ENCODE peak calls at places on chromosomes 7 and 10, in nine cellular contexts. One of them, this sample, is unnamed.
A peak's percentile ranks its signal among the peaks of the same experiment; 100 is the strongest.

GRCh38 chr10:116269612-116270011 is 3.4 kb downstream of the GFRA1 start:
- DNase-seq in body of pancreas: no peak
- DNase-seq in naive thymus-derived CD8-positive, alpha-beta T cell: no peak
- DNase-seq in stimulated activated CD8-positive, alpha-beta memory T cell treated with anti-CD3 and anti-CD28 coated beads, Interleukin-12 subunit alpha, Interleukin-12 subunit beta, amount 100 ng/mL, for 1 hour: no peak
- DNase-seq in T-cell: no peak
- DNase-seq in NCI-H1092 treated with DMSO at 0.1 percent for 48 hours: no peak
- DNase-seq in EH: no peak
- DNase-seq in GM10248: no peak
- DNase-seq in GM23338: peak; percentile 15
- DNase-seq in this sample: no peak

GRCh38 chr10:22550732-22551131 is 163.6 kb downstream of the PIP4K2A start:
- DNase-seq in body of pancreas: peak; percentile 21
- DNase-seq in naive thymus-derived CD8-positive, alpha-beta T cell: peak; percentile 74
- DNase-seq in stimulated activated CD8-positive, alpha-beta memory T cell treated with anti-CD3 and anti-CD28 coated beads, Interleukin-12 subunit alpha, Interleukin-12 subunit beta, amount 100 ng/mL, for 1 hour: peak; percentile 53
- DNase-seq in T-cell: peak; percentile 43
- DNase-seq in NCI-H1092 treated with DMSO at 0.1 percent for 48 hours: peak; percentile 8
- DNase-seq in EH: peak; percentile 24
- DNase-seq in GM10248: peak; percentile 39
- DNase-seq in GM23338: peak; percentile 88
- DNase-seq in this sample: no peak

GRCh38 chr7:66952343-66953043 is 31.5 kb downstream of the TMEM248 start:
- DNase-seq in body of pancreas: no peak
- DNase-seq in naive thymus-derived CD8-positive, alpha-beta T cell: no peak
- DNase-seq in stimulated activated CD8-positive, alpha-beta memory T cell treated with anti-CD3 and anti-CD28 coated beads, Interleukin-12 subunit alpha, Interleukin-12 subunit beta, amount 100 ng/mL, for 1 hour: no peak
- DNase-seq in T-cell: no peak
- DNase-seq in NCI-H1092 treated with DMSO at 0.1 percent for 48 hours: no peak
- DNase-seq in EH: peak; percentile 83
- DNase-seq in GM10248: no peak
- DNase-seq in GM23338: no peak
- DNase-seq in this sample: no peak

GRCh38 chr7:77331938-77332695 is 84.0 kb downstream of the GSAP start:
- DNase-seq in body of pancreas: peak; percentile 74
- DNase-seq in naive thymus-derived CD8-positive, alpha-beta T cell: peak; percentile 50
- DNase-seq in stimulated activated CD8-positive, alpha-beta memory T cell treated with anti-CD3 and anti-CD28 coated beads, Interleukin-12 subunit alpha, Interleukin-12 subunit beta, amount 100 ng/mL, for 1 hour: peak; percentile 15
- DNase-seq in T-cell: no peak
- DNase-seq in NCI-H1092 treated with DMSO at 0.1 percent for 48 hours: peak; percentile 90
- DNase-seq in EH: peak; percentile 88
- DNase-seq in GM10248: peak; percentile 81
- DNase-seq in GM23338: peak; percentile 82
- DNase-seq in this sample: peak; percentile 74

GRCh38 chr10:3452683-3453388 is 280.3 kb upstream of the PITRM1 start:
- DNase-seq in body of pancreas: no peak
- DNase-seq in naive thymus-derived CD8-positive, alpha-beta T cell: no peak
- DNase-seq in stimulated activated CD8-positive, alpha-beta memory T cell treated with anti-CD3 and anti-CD28 coated beads, Interleukin-12 subunit alpha, Interleukin-12 subunit beta, amount 100 ng/mL, for 1 hour: no peak
- DNase-seq in T-cell: no peak
- DNase-seq in NCI-H1092 treated with DMSO at 0.1 percent for 48 hours: no peak
- DNase-seq in EH: peak; percentile 95
- DNase-seq in GM10248: no peak
- DNase-seq in GM23338: no peak
- DNase-seq in this sample: no peak

GRCh38 chr10:106917452-106918055 is 247.0 kb downstream of the SORCS1 start:
- DNase-seq in body of pancreas: peak; percentile 25
- DNase-seq in naive thymus-derived CD8-positive, alpha-beta T cell: no peak
- DNase-seq in stimulated activated CD8-positive, alpha-beta memory T cell treated with anti-CD3 and anti-CD28 coated beads, Interleukin-12 subunit alpha, Interleukin-12 subunit beta, amount 100 ng/mL, for 1 hour: no peak
- DNase-seq in T-cell: no peak
- DNase-seq in NCI-H1092 treated with DMSO at 0.1 percent for 48 hours: no peak
- DNase-seq in EH: no peak
- DNase-seq in GM10248: no peak
- DNase-seq in GM23338: no peak
- DNase-seq in this sample: no peak

GRCh38 chr7:35035511-35035921 is 1.8 kb downstream of the DPY19L1 start:
- DNase-seq in body of pancreas: peak; percentile 10
- DNase-seq in naive thymus-derived CD8-positive, alpha-beta T cell: peak; percentile 24
- DNase-seq in stimulated activated CD8-positive, alpha-beta memory T cell treated with anti-CD3 and anti-CD28 coated beads, Interleukin-12 subunit alpha, Interleukin-12 subunit beta, amount 100 ng/mL, for 1 hour: no peak
- DNase-seq in T-cell: no peak
- DNase-seq in NCI-H1092 treated with DMSO at 0.1 percent for 48 hours: peak; percentile 78
- DNase-seq in EH: peak; percentile 61
- DNase-seq in GM10248: peak; percentile 26
- DNase-seq in GM23338: peak; percentile 60
- DNase-seq in this sample: peak; percentile 35

GRCh38 chr7:24898691-24899090 is 81.3 kb downstream of the OSBPL3 start:
- DNase-seq in body of pancreas: no peak
- DNase-seq in naive thymus-derived CD8-positive, alpha-beta T cell: no peak
- DNase-seq in stimulated activated CD8-positive, alpha-beta memory T cell treated with anti-CD3 and anti-CD28 coated beads, Interleukin-12 subunit alpha, Interleukin-12 subunit beta, amount 100 ng/mL, for 1 hour: no peak
- DNase-seq in T-cell: no peak
- DNase-seq in NCI-H1092 treated with DMSO at 0.1 percent for 48 hours: no peak
- DNase-seq in EH: peak; percentile 68
- DNase-seq in GM10248: peak; percentile 44
- DNase-seq in GM23338: no peak
- DNase-seq in this sample: no peak

GRCh38 chr7:155352076-155352752 is 54.5 kb downstream of the INSIG1 start:
- DNase-seq in body of pancreas: no peak
- DNase-seq in naive thymus-derived CD8-positive, alpha-beta T cell: no peak
- DNase-seq in stimulated activated CD8-positive, alpha-beta memory T cell treated with anti-CD3 and anti-CD28 coated beads, Interleukin-12 subunit alpha, Interleukin-12 subunit beta, amount 100 ng/mL, for 1 hour: no peak
- DNase-seq in T-cell: no peak
- DNase-seq in NCI-H1092 treated with DMSO at 0.1 percent for 48 hours: no peak
- DNase-seq in EH: no peak
- DNase-seq in GM10248: no peak
- DNase-seq in GM23338: no peak
- DNase-seq in this sample: no peak

GRCh38 chr7:30865077-30865476 is 46.6 kb upstream of the AQP1 start:
- DNase-seq in body of pancreas: no peak
- DNase-seq in naive thymus-derived CD8-positive, alpha-beta T cell: no peak
- DNase-seq in stimulated activated CD8-positive, alpha-beta memory T cell treated with anti-CD3 and anti-CD28 coated beads, Interleukin-12 subunit alpha, Interleukin-12 subunit beta, amount 100 ng/mL, for 1 hour: no peak
- DNase-seq in T-cell: no peak
- DNase-seq in NCI-H1092 treated with DMSO at 0.1 percent for 48 hours: no peak
- DNase-seq in EH: no peak
- DNase-seq in GM10248: no peak
- DNase-seq in GM23338: no peak
- DNase-seq in this sample: no peak

GRCh38 chr10:19985745-19986144 is 169.5 kb downstream of the PLXDC2 start:
- DNase-seq in body of pancreas: no peak
- DNase-seq in naive thymus-derived CD8-positive, alpha-beta T cell: no peak
- DNase-seq in stimulated activated CD8-positive, alpha-beta memory T cell treated with anti-CD3 and anti-CD28 coated beads, Interleukin-12 subunit alpha, Interleukin-12 subunit beta, amount 100 ng/mL, for 1 hour: no peak
- DNase-seq in T-cell: no peak
- DNase-seq in NCI-H1092 treated with DMSO at 0.1 percent for 48 hours: no peak
- DNase-seq in EH: no peak
- DNase-seq in GM10248: no peak
- DNase-seq in GM23338: no peak
- DNase-seq in this sample: no peak

GRCh38 chr10:129274928-129275474 is 192.0 kb upstream of the MGMT start:
- DNase-seq in body of pancreas: no peak
- DNase-seq in naive thymus-derived CD8-positive, alpha-beta T cell: no peak
- DNase-seq in stimulated activated CD8-positive, alpha-beta memory T cell treated with anti-CD3 and anti-CD28 coated beads, Interleukin-12 subunit alpha, Interleukin-12 subunit beta, amount 100 ng/mL, for 1 hour: no peak
- DNase-seq in T-cell: no peak
- DNase-seq in NCI-H1092 treated with DMSO at 0.1 percent for 48 hours: no peak
- DNase-seq in EH: no peak
- DNase-seq in GM10248: no peak
- DNase-seq in GM23338: peak; percentile 87
- DNase-seq in this sample: no peak

GRCh38 chr10:119079572-119080520 is 771 bp downstream of the EIF3A start:
- DNase-seq in body of pancreas: peak; percentile 81
- DNase-seq in naive thymus-derived CD8-positive, alpha-beta T cell: no peak
- DNase-seq in stimulated activated CD8-positive, alpha-beta memory T cell treated with anti-CD3 and anti-CD28 coated beads, Interleukin-12 subunit alpha, Interleukin-12 subunit beta, amount 100 ng/mL, for 1 hour: peak; percentile 37
- DNase-seq in T-cell: peak; percentile 34
- DNase-seq in NCI-H1092 treated with DMSO at 0.1 percent for 48 hours: peak; percentile 6
- DNase-seq in EH: peak; percentile 85
- DNase-seq in GM10248: peak; percentile 89
- DNase-seq in GM23338: peak; percentile 72
- DNase-seq in this sample: peak; percentile 21

GRCh38 chr7:151130741-151131157 is 36.7 kb downstream of the GBX1 start:
- DNase-seq in body of pancreas: no peak
- DNase-seq in naive thymus-derived CD8-positive, alpha-beta T cell: no peak
- DNase-seq in stimulated activated CD8-positive, alpha-beta memory T cell treated with anti-CD3 and anti-CD28 coated beads, Interleukin-12 subunit alpha, Interleukin-12 subunit beta, amount 100 ng/mL, for 1 hour: no peak
- DNase-seq in T-cell: no peak
- DNase-seq in NCI-H1092 treated with DMSO at 0.1 percent for 48 hours: no peak
- DNase-seq in EH: no peak
- DNase-seq in GM10248: no peak
- DNase-seq in GM23338: no peak
- DNase-seq in this sample: no peak

GRCh38 chr10:68471586-68472408 is at the start of gene DNA2:
- DNase-seq in body of pancreas: peak; percentile 62
- DNase-seq in naive thymus-derived CD8-positive, alpha-beta T cell: peak; percentile 74
- DNase-seq in stimulated activated CD8-positive, alpha-beta memory T cell treated with anti-CD3 and anti-CD28 coated beads, Interleukin-12 subunit alpha, Interleukin-12 subunit beta, amount 100 ng/mL, for 1 hour: peak; percentile 49
- DNase-seq in T-cell: peak; percentile 59
- DNase-seq in NCI-H1092 treated with DMSO at 0.1 percent for 48 hours: peak; percentile 72
- DNase-seq in EH: peak; percentile 76
- DNase-seq in GM10248: peak; percentile 95
- DNase-seq in GM23338: peak; percentile 90
- DNase-seq in this sample: peak; percentile 69

GRCh38 chr7:13731643-13732042 is 257.8 kb downstream of the ETV1 start:
- DNase-seq in body of pancreas: no peak
- DNase-seq in naive thymus-derived CD8-positive, alpha-beta T cell: no peak
- DNase-seq in stimulated activated CD8-positive, alpha-beta memory T cell treated with anti-CD3 and anti-CD28 coated beads, Interleukin-12 subunit alpha, Interleukin-12 subunit beta, amount 100 ng/mL, for 1 hour: no peak
- DNase-seq in T-cell: no peak
- DNase-seq in NCI-H1092 treated with DMSO at 0.1 percent for 48 hours: no peak
- DNase-seq in EH: no peak
- DNase-seq in GM10248: no peak
- DNase-seq in GM23338: no peak
- DNase-seq in this sample: no peak

GRCh38 chr10:78952018-78952417 is 116.7 kb upstream of the ZMIZ1 start:
- DNase-seq in body of pancreas: no peak
- DNase-seq in naive thymus-derived CD8-positive, alpha-beta T cell: no peak
- DNase-seq in stimulated activated CD8-positive, alpha-beta memory T cell treated with anti-CD3 and anti-CD28 coated beads, Interleukin-12 subunit alpha, Interleukin-12 subunit beta, amount 100 ng/mL, for 1 hour: no peak
- DNase-seq in T-cell: no peak
- DNase-seq in NCI-H1092 treated with DMSO at 0.1 percent for 48 hours: no peak
- DNase-seq in EH: no peak
- DNase-seq in GM10248: no peak
- DNase-seq in GM23338: no peak
- DNase-seq in this sample: no peak

GRCh38 chr7:81632418-81632817 is 137.4 kb downstream of the HGF start:
- DNase-seq in body of pancreas: no peak
- DNase-seq in naive thymus-derived CD8-positive, alpha-beta T cell: no peak
- DNase-seq in stimulated activated CD8-positive, alpha-beta memory T cell treated with anti-CD3 and anti-CD28 coated beads, Interleukin-12 subunit alpha, Interleukin-12 subunit beta, amount 100 ng/mL, for 1 hour: no peak
- DNase-seq in T-cell: no peak
- DNase-seq in NCI-H1092 treated with DMSO at 0.1 percent for 48 hours: no peak
- DNase-seq in EH: no peak
- DNase-seq in GM10248: no peak
- DNase-seq in GM23338: peak; percentile 54
- DNase-seq in this sample: no peak

GRCh38 chr7:81638216-81638615 is 131.6 kb downstream of the HGF start:
- DNase-seq in body of pancreas: no peak
- DNase-seq in naive thymus-derived CD8-positive, alpha-beta T cell: no peak
- DNase-seq in stimulated activated CD8-positive, alpha-beta memory T cell treated with anti-CD3 and anti-CD28 coated beads, Interleukin-12 subunit alpha, Interleukin-12 subunit beta, amount 100 ng/mL, for 1 hour: no peak
- DNase-seq in T-cell: no peak
- DNase-seq in NCI-H1092 treated with DMSO at 0.1 percent for 48 hours: peak; percentile 19
- DNase-seq in EH: peak; percentile 90
- DNase-seq in GM10248: no peak
- DNase-seq in GM23338: no peak
- DNase-seq in this sample: no peak